ENCODE peak calls at places on chromosomes 12 and 14, in seven cellular contexts. Z, B, P, O, T, W and J are unnamed samples.

GRCh38 chr12:108633534-108634224 is at the start of gene SELPLG:
- DNase-seq in W (peak), T (no peak), B (no peak), O (no peak), P (peak), Z (peak), J (peak)

GRCh38 chr12:108635201-108635996 is 1.7 kb upstream of the SELPLG start:
- DNase-seq in T (peak), P (no peak), O (peak), Z (no peak), B (no peak), W (no peak), J (no peak)

GRCh38 chr14:90419200-90419599 is 22.4 kb downstream of the CALM1 start:
- DNase-seq in W (peak), Z (no peak), T (peak), O (peak), B (no peak), P (peak), J (no peak)

GRCh38 chr12:6950401-6950801 is 755 bp upstream of the PTPN6 start:
- DNase-seq in P (no peak), T (no peak), O (no peak), W (no peak), Z (no peak), B (no peak), J (no peak)

GRCh38 chr14:96567289-96567899 is 65.2 kb downstream of the PAPOLA start:
- DNase-seq in T (peak), P (no peak), W (peak), O (peak), B (no peak), Z (no peak), J (peak)

GRCh38 chr14:69651653-69652052 is 40.3 kb downstream of the SUSD6 start:
- DNase-seq in B (no peak), P (no peak), Z (no peak), T (peak), W (no peak), O (no peak), J (no peak)

GRCh38 chr12:116087399-116087798 is 190.1 kb downstream of the MED13L start:
- DNase-seq in B (no peak), P (no peak), O (no peak), Z (no peak), T (no peak), W (no peak), J (no peak)

GRCh38 chr14:73753887-73754880 is 40.0 kb upstream of the PNMA1 start:
- DNase-seq in B (no peak), T (no peak), W (peak), O (no peak), P (peak), Z (no peak), J (peak)

GRCh38 chr14:73903028-73903427 is 16.4 kb downstream of the ZNF410 start:
- DNase-seq in Z (no peak), O (no peak), T (peak), P (no peak), B (no peak), W (no peak), J (no peak)

GRCh38 chr14:32808574-32809098 is 130.0 kb upstream of the NPAS3 start:
- DNase-seq in Z (no peak), B (no peak), W (peak), O (peak), P (no peak), T (no peak), J (peak)

GRCh38 chr14:89720741-89721315 is 233.7 kb downstream of the EFCAB11 start:
- DNase-seq in O (no peak), T (no peak), Z (peak), B (no peak), W (peak), P (peak), J (peak)

GRCh38 chr12:129614221-129614885 is 289.5 kb downstream of the TMEM132D start:
- DNase-seq in B (no peak), O (no peak), P (no peak), W (no peak), Z (no peak), T (no peak), J (no peak)

GRCh38 chr14:64089920-64090319 is 204.3 kb downstream of the ESR2 start:
- DNase-seq in Z (no peak), P (no peak), W (no peak), O (peak), B (no peak), T (peak), J (no peak)

GRCh38 chr14:35952584-35952983 is 126.4 kb downstream of the BRMS1L start:
- DNase-seq in B (no peak), O (no peak), Z (no peak), W (no peak), P (no peak), T (no peak), J (no peak)

GRCh38 chr14:49487238-49487637 is 98.9 kb downstream of the RPS29 start:
- DNase-seq in B (no peak), Z (no peak), P (no peak), T (no peak), O (no peak), W (no peak), J (no peak)

GRCh38 chr12:71405884-71406283 is 33.7 kb upstream of the LGR5 start:
- DNase-seq in P (no peak), B (no peak), O (no peak), Z (no peak), T (no peak), W (no peak), J (no peak)

GRCh38 chr14:103733651-103734050 is 18.0 kb downstream of the ZFYVE21 start:
- DNase-seq in W (no peak), B (no peak), Z (no peak), O (no peak), T (no peak), P (no peak), J (no peak)

GRCh38 chr12:27109339-27110023 is 27.1 kb upstream of the C12orf71 start:
- DNase-seq in P (no peak), T (no peak), B (no peak), O (no peak), Z (no peak), W (no peak), J (no peak)